ENCODE peak calls at places on chromosomes 16 and 17, in eight cellular contexts. B is dorsolateral prefrontal cortex; M is RCC 7860; Y is neuronal stem cell; U is naive thymus-derived CD4-positive, alpha-beta T cell; Z is stimulated activated CD8-positive, alpha-beta memory T cell treated with anti-CD3 and anti-CD28 coated beads, Interleukin-2, amount 100 ng/mL, for 48 hours; L is HEK293T; X is T-helper 17 cell. S is an unnamed sample.

GRCh38 chr17:80720624-80721577 is 176.3 kb downstream of the RPTOR start:
- DNase-seq in B (no peak), M (peak; percentile 86), Y (no peak), U (peak; percentile 18), Z (peak; percentile 42), L (no peak), X (peak; percentile 42), S (peak; percentile 54)

GRCh38 chr17:41647940-41648410 is 23.6 kb upstream of the KRT17 start:
- DNase-seq in B (peak; percentile 87), M (peak; percentile 60), Y (peak; percentile 87), U (peak; percentile 77), Z (peak; percentile 86), L (peak; percentile 90), X (peak; percentile 78), S (peak; percentile 62)

GRCh38 chr17:59786536-59787319 is 79.3 kb downstream of the VMP1 start:
- DNase-seq in B (no peak), M (peak; percentile 99), Y (no peak), U (peak; percentile 90), Z (peak; percentile 50), L (peak; percentile 68), X (peak; percentile 60), S (peak; percentile 76)

GRCh38 chr17:74271902-74272563 is 2.0 kb upstream of the DNAI2 start:
- DNase-seq in B (peak; percentile 96), M (no peak), Y (no peak), U (no peak), Z (no peak), L (no peak), X (no peak), S (no peak)

GRCh38 chr16:55944377-55944802 is 69.2 kb upstream of the CES5A start:
- DNase-seq in B (peak; percentile 78), M (no peak), Y (peak; percentile 81), U (no peak), Z (peak; percentile 12), L (peak; percentile 68), X (peak; percentile 17), S (no peak)

GRCh38 chr17:4476017-4476416 is 22.7 kb upstream of the SPNS2 start:
- DNase-seq in B (no peak), M (no peak), Y (no peak), U (no peak), Z (no peak), L (no peak), X (no peak), S (no peak)

GRCh38 chr17:4970273-4970672 is 2.7 kb upstream of the SPAG7 start:
- DNase-seq in B (no peak), M (no peak), Y (no peak), U (no peak), Z (no peak), L (no peak), X (no peak), S (no peak)

GRCh38 chr17:2034157-2034556 is 4.2 kb downstream of the DPH1 start:
- DNase-seq in B (no peak), M (peak; percentile 46), Y (no peak), U (no peak), Z (no peak), L (no peak), X (no peak), S (no peak)

GRCh38 chr16:70652322-70652721 is 6.0 kb downstream of the IL34 start:
- DNase-seq in B (no peak), M (peak; percentile 42), Y (no peak), U (no peak), Z (no peak), L (no peak), X (no peak), S (no peak)

GRCh38 chr17:58447039-58447975 is 30.0 kb upstream of the RNF43 start:
- DNase-seq in B (peak; percentile 36), M (peak; percentile 52), Y (peak; percentile 70), U (peak; percentile 45), Z (peak; percentile 62), L (peak; percentile 78), X (peak; percentile 23), S (peak; percentile 21)

GRCh38 chr17:31481783-31482081 is 90.3 kb downstream of the RAB11FIP4 start:
- DNase-seq in B (no peak), M (no peak), Y (no peak), U (no peak), Z (no peak), L (no peak), X (no peak), S (no peak)

GRCh38 chr17:76683011-76683755 is 27.6 kb downstream of the MXRA7 start:
- DNase-seq in B (no peak), M (no peak), Y (no peak), U (no peak), Z (no peak), L (no peak), X (no peak), S (no peak)

GRCh38 chr16:19396555-19397011 is 21.1 kb upstream of the TMC5 start:
- DNase-seq in B (no peak), M (no peak), Y (no peak), U (no peak), Z (no peak), L (no peak), X (no peak), S (no peak)

GRCh38 chr17:65433592-65433991 is 127.9 kb downstream of the AXIN2 start:
- DNase-seq in B (no peak), M (no peak), Y (no peak), U (no peak), Z (no peak), L (no peak), X (no peak), S (no peak)

GRCh38 chr16:52597772-52598483 is 51.0 kb upstream of the TOX3 start:
- DNase-seq in B (no peak), M (no peak), Y (peak; percentile 31), U (no peak), Z (no peak), L (no peak), X (no peak), S (no peak)

GRCh38 chr16:27972500-27972899 is 91.0 kb downstream of the GSG1L start:
- DNase-seq in B (no peak), M (peak; percentile 23), Y (peak; percentile 31), U (peak; percentile 34), Z (peak; percentile 11), L (peak; percentile 46), X (no peak), S (no peak)

S was measured in T-helper 22 cell.